ENCODE peak calls at places on chromosomes 2 and 18, in six cellular contexts. A, R, F, T, W and S are unnamed samples.

GRCh38 chr18:59748628-59749360 is 51.6 kb upstream of the CCBE1 start:
- DNase-seq in A (no peak), F (no peak), W (no peak), R (no peak), T (no peak), S (no peak)

GRCh38 chr18:75161629-75162028 is 47.3 kb downstream of the PTGR3 start:
- DNase-seq in F (no peak), W (no peak), R (no peak), T (peak; percentile 26), A (no peak), S (peak; percentile 54)

GRCh38 chr2:192298664-192299063 is 103.9 kb upstream of the TMEFF2 start:
- DNase-seq in F (no peak), A (no peak), T (no peak), W (no peak), R (no peak), S (no peak)

GRCh38 chr2:172704072-172704936 is 31.3 kb upstream of the RAPGEF4 start:
- DNase-seq in A (no peak), W (no peak), R (no peak), T (no peak), F (no peak), S (no peak)

GRCh38 chr2:13413989-13414388 is 697.3 kb downstream of the TRIB2 start:
- DNase-seq in A (no peak), T (no peak), F (no peak), W (no peak), R (no peak), S (no peak)

GRCh38 chr2:234426616-234427015 is 70.3 kb downstream of the ARL4C start:
- DNase-seq in A (no peak), F (no peak), R (no peak), T (no peak), W (no peak), S (no peak)

GRCh38 chr2:44448860-44449527 is 87.2 kb downstream of the CAMKMT start:
- DNase-seq in R (no peak), T (no peak), F (no peak), W (no peak), A (no peak), S (no peak)

GRCh38 chr2:189336276-189336975 is 104.8 kb upstream of the WDR75 start:
- DNase-seq in F (no peak), W (no peak), A (no peak), T (no peak), R (no peak), S (no peak)

GRCh38 chr2:9770308-9771100 is 72.8 kb upstream of the TAF1B start:
- DNase-seq in A (peak; percentile 70), F (peak; percentile 71), T (peak; percentile 59), R (peak; percentile 86), W (peak; percentile 66), S (peak; percentile 70)

GRCh38 chr2:218022851-218023530 is 20.2 kb upstream of the TNS1 start:
- DNase-seq in T (no peak), F (no peak), W (peak; percentile 13), A (no peak), R (peak; percentile 28), S (no peak)

GRCh38 chr18:39946623-39947061 is 2008.4 kb upstream of the PIK3C3 start:
- DNase-seq in R (no peak), F (peak; percentile 8), A (no peak), W (no peak), T (peak; percentile 66), S (no peak)

GRCh38 chr2:6196461-6196860 is 504.3 kb downstream of the SOX11 start:
- DNase-seq in R (no peak), W (no peak), T (no peak), F (no peak), A (no peak), S (no peak)

GRCh38 chr2:210428415-210429179 is 48.0 kb downstream of the LANCL1 start:
- DNase-seq in R (no peak), T (no peak), F (no peak), A (no peak), W (no peak), S (no peak)

GRCh38 chr2:24182507-24182906 is 7.7 kb downstream of the FAM228A start:
- DNase-seq in W (no peak), F (no peak), T (no peak), A (no peak), R (no peak), S (no peak)

GRCh38 chr2:167310442-167310841 is 422.2 kb downstream of the XIRP2 start:
- DNase-seq in T (no peak), R (no peak), W (no peak), A (no peak), F (no peak), S (no peak)

GRCh38 chr18:8586956-8587355 is 22.3 kb upstream of the RAB12 start:
- DNase-seq in W (no peak), T (no peak), R (no peak), A (no peak), F (no peak), S (no peak)
- H3K27me3 ChIP-seq in W (no peaks in the 10 kb centered on the region), T (no peaks in the 10 kb centered on the region), R (no peaks in the 10 kb centered on the region), A (no peaks in the 10 kb centered on the region), F (no peaks in the 10 kb centered on the region), S (peaks cover 6% of the 10 kb centered on the region)

DNA sequence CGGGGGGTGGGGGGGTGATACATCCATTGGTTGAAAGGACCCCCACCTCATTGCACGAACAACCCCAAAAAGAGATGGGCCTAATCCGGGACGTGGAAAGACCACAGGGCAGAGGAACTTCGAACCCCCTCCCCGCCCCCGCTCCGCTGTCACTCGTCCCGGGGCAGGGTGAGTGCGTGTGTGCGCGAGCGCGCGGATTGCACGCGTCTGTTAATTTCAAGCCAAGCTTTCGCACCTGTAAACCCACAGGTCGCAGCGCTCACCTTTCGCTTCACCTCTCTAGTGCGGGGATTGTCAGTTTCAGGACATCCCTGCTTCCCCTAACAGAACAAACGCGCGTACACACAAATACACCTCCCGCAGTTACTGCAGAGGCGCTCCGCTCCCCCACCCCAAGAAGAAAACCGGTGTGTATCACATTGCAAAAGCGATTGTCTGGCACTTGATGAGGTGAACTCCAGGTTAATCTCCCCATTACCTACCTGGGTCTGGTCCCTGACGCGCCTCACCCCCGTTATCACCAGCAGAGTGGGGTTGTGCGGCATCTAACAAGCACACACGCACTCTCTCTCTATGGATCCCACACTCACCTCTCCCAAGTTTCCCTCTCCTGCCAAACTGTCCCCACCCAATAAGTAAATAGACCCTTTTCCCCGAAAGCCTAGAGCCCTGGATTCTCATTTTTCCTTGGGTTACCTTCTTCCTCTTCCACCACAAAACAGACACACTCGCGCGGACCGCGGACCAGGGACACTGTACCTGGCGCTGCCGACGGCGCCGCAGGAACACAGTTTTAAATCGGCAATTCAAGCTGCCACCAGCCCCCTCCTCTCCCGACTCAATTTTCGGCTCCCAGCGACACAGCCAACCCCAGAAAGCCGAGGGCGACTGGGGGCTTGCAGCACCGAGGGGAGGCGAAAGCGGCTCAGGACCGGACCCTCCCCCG is 1.0 kb downstream of the CYP26B1 start:
- DNase-seq in F (peak; percentile 4), W (peak; percentile 32), R (peak; percentile 62), T (no peak), A (peak; percentile 56), S (peak; percentile 25)
- H3K4me1 ChIP-seq in F (peaks cover 27% of the 10 kb centered on the region), W (peaks cover 13% of the 10 kb centered on the region), R (peaks cover 76% of the 10 kb centered on the region), T (peaks cover 67% of the 10 kb centered on the region), A (peaks cover 7% of the 10 kb centered on the region), S (peaks cover 68% of the 10 kb centered on the region)

GRCh38 chr18:55124078-55124477 is 164.8 kb upstream of the CCDC68 start:
- DNase-seq in T (no peak), F (no peak), A (no peak), R (no peak), W (no peak), S (no peak)
- TF ChIP-seq POLR2A in T (no peak), F (no peak), A (no peak), R (no peak), W (no peak), S (no peak)

GRCh38 chr2:110789706-110790105 is 57.3 kb downstream of the ACOXL start:
- DNase-seq in T (no peak), R (no peak), W (no peak), A (no peak), F (no peak), S (no peak)

GRCh38 chr2:110794390-110794789 is 62.0 kb downstream of the ACOXL start:
- DNase-seq in F (no peak), R (no peak), W (no peak), T (no peak), A (no peak), S (no peak)

GRCh38 chr2:110793034-110793433 is 60.7 kb downstream of the ACOXL start:
- DNase-seq in R (no peak), F (no peak), W (no peak), T (no peak), A (no peak), S (no peak)

GRCh38 chr2:110788936-110789335 is 56.6 kb downstream of the ACOXL start:
- DNase-seq in F (no peak), A (no peak), R (no peak), W (no peak), T (no peak), S (no peak)

DNA sequence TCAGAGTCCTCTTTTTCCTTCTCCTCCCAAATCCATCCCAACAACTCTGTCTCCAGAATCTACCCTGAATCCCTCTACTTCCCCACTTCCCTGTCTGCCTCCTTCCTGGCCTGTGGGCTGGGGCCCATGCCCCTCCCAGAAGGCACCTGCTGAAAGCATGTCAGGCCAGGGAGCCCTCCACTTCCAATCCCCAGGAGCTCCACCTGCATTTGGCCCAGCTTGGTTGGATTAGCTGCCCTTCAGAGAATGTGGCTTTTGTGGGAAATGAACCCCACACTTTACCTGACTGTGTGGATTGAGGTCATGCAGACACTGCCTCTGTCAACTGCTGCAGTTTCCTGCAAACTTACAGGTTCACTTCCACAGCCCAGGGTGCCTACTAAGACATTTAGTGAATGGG is 58.5 kb downstream of the ACOXL start:
- DNase-seq in T (no peak), W (no peak), R (no peak), A (no peak), F (no peak), S (no peak)
- H3K27me3 ChIP-seq in T (no peaks in the 10 kb centered on the region), W (no peaks in the 10 kb centered on the region), R (no peaks in the 10 kb centered on the region), A (no peaks in the 10 kb centered on the region), F (no peaks in the 10 kb centered on the region), S (no peaks in the 10 kb centered on the region)

GRCh38 chr2:85254540-85255261 is 73.1 kb downstream of the TGOLN2 start:
- DNase-seq in R (no peak), T (no peak), W (no peak), F (no peak), A (peak; percentile 14), S (no peak)
- H3K4me1 ChIP-seq in R (peaks cover 22% of the 10 kb centered on the region), T (peaks cover 48% of the 10 kb centered on the region), W (peaks cover 32% of the 10 kb centered on the region), F (peaks cover 15% of the 10 kb centered on the region), A (peaks cover 19% of the 10 kb centered on the region), S (peaks cover 43% of the 10 kb centered on the region)

GRCh38 chr2:95345415-95346235 is 48.5 kb downstream of the KCNIP3 start:
- DNase-seq in A (peak; percentile 92), F (peak; percentile 77), T (peak; percentile 90), W (peak; percentile 91), R (peak; percentile 92), S (peak; percentile 87)
- TF ChIP-seq POLR2A in A (no peak), F (no peak), T (no peak), W (no peak), R (no peak), S (no peak)

GRCh38 chr2:16664052-16664731 is 1.4 kb downstream of the CYRIA start:
- DNase-seq in W (peak; percentile 52), F (peak; percentile 83), A (no peak), T (peak; percentile 72), R (peak; percentile 88), S (no peak)
- H3K27me3 ChIP-seq in W (no peaks in the 10 kb centered on the region), F (no peaks in the 10 kb centered on the region), A (no peaks in the 10 kb centered on the region), T (no peaks in the 10 kb centered on the region), R (no peaks in the 10 kb centered on the region), S (no peaks in the 10 kb centered on the region)

GRCh38 chr2:97723156-97724072 is 10.0 kb downstream of the ZAP70 start:
- DNase-seq in T (no peak), W (no peak), R (no peak), F (no peak), A (no peak), S (no peak)
- H3K4me1 ChIP-seq in T (no peaks in the 10 kb centered on the region), W (no peaks in the 10 kb centered on the region), R (no peaks in the 10 kb centered on the region), F (no peaks in the 10 kb centered on the region), A (peaks cover 3% of the 10 kb centered on the region), S (no peaks in the 10 kb centered on the region)

GRCh38 chr2:235669983-235670962 is 176.4 kb downstream of the AGAP1 start:
- DNase-seq in T (peak; percentile 64), A (peak; percentile 81), R (peak; percentile 89), W (peak; percentile 78), F (peak; percentile 49), S (peak; percentile 58)
- TF ChIP-seq POLR2A in T (no peak), A (no peak), R (no peak), W (no peak), F (no peak), S (no peak)